ENCODE peak calls at places on chromosomes 5 and 9, in nine cellular contexts. One of them, this sample, is unnamed.

GRCh38 chr5:112906637-112907036 is 15.4 kb downstream of the REEP5 start:
- DNase-seq in CD8-positive, alpha-beta T cell: no peak
- DNase-seq in foreskin fibroblast: no peak
- DNase-seq in HT1080: no peak
- DNase-seq in NCI-H748 treated with DMSO at 0.1 percent for 48 hours: no peak
- DNase-seq in glomerular endothelial cell: no peak
- DNase-seq in T follicular helper cell: no peak
- DNase-seq in NCI-H1105 treated with DMSO at 0.1 percent for 48 hours: no peak
- DNase-seq in fibroblast of lung: no peak
- DNase-seq in this sample: no peak

GRCh38 chr9:112408819-112409218 is 28.9 kb downstream of the HSDL2 start:
- DNase-seq in T follicular helper cell: no peak
- DNase-seq in fibroblast of lung: no peak
- DNase-seq in glomerular endothelial cell: no peak
- DNase-seq in NCI-H748 treated with DMSO at 0.1 percent for 48 hours: no peak
- DNase-seq in HT1080: no peak
- DNase-seq in NCI-H1105 treated with DMSO at 0.1 percent for 48 hours: no peak
- DNase-seq in CD8-positive, alpha-beta T cell: no peak
- DNase-seq in foreskin fibroblast: no peak
- DNase-seq in this sample: no peak

GRCh38 chr5:72325566-72326297 is 5.6 kb downstream of the PTCD2 start:
- DNase-seq in fibroblast of lung: peak
- DNase-seq in HT1080: peak
- DNase-seq in foreskin fibroblast: peak
- DNase-seq in NCI-H1105 treated with DMSO at 0.1 percent for 48 hours: no peak
- DNase-seq in CD8-positive, alpha-beta T cell: no peak
- DNase-seq in glomerular endothelial cell: no peak
- DNase-seq in T follicular helper cell: no peak
- DNase-seq in NCI-H748 treated with DMSO at 0.1 percent for 48 hours: no peak
- DNase-seq in this sample: no peak

GRCh38 chr9:108565651-108566378 is 290.0 kb downstream of the ACTL7B start:
- DNase-seq in HT1080: peak
- DNase-seq in CD8-positive, alpha-beta T cell: no peak
- DNase-seq in foreskin fibroblast: peak
- DNase-seq in fibroblast of lung: peak
- DNase-seq in NCI-H1105 treated with DMSO at 0.1 percent for 48 hours: peak
- DNase-seq in T follicular helper cell: no peak
- DNase-seq in glomerular endothelial cell: peak
- DNase-seq in NCI-H748 treated with DMSO at 0.1 percent for 48 hours: peak
- DNase-seq in this sample: no peak

GRCh38 chr5:172051643-172052362 is 45.4 kb upstream of the FBXW11 start:
- DNase-seq in fibroblast of lung: no peak
- DNase-seq in NCI-H1105 treated with DMSO at 0.1 percent for 48 hours: no peak
- DNase-seq in glomerular endothelial cell: no peak
- DNase-seq in HT1080: no peak
- DNase-seq in CD8-positive, alpha-beta T cell: no peak
- DNase-seq in foreskin fibroblast: no peak
- DNase-seq in T follicular helper cell: no peak
- DNase-seq in NCI-H748 treated with DMSO at 0.1 percent for 48 hours: no peak
- DNase-seq in this sample: no peak

GRCh38 chr5:103428411-103428871 is 134.1 kb downstream of the NUDT12 start:
- DNase-seq in fibroblast of lung: peak
- DNase-seq in glomerular endothelial cell: no peak
- DNase-seq in CD8-positive, alpha-beta T cell: no peak
- DNase-seq in foreskin fibroblast: peak
- DNase-seq in NCI-H1105 treated with DMSO at 0.1 percent for 48 hours: peak
- DNase-seq in NCI-H748 treated with DMSO at 0.1 percent for 48 hours: peak
- DNase-seq in T follicular helper cell: no peak
- DNase-seq in HT1080: no peak
- DNase-seq in this sample: no peak

GRCh38 chr5:146103594-146103993 is 1.8 kb downstream of the PLAC8L1 start:
- DNase-seq in NCI-H748 treated with DMSO at 0.1 percent for 48 hours: no peak
- DNase-seq in HT1080: no peak
- DNase-seq in CD8-positive, alpha-beta T cell: no peak
- DNase-seq in fibroblast of lung: peak
- DNase-seq in NCI-H1105 treated with DMSO at 0.1 percent for 48 hours: no peak
- DNase-seq in foreskin fibroblast: peak
- DNase-seq in glomerular endothelial cell: no peak
- DNase-seq in T follicular helper cell: no peak
- DNase-seq in this sample: no peak

GRCh38 chr5:116378007-116378831 is 196.4 kb downstream of the SEMA6A start:
- DNase-seq in T follicular helper cell: no peak
- DNase-seq in glomerular endothelial cell: no peak
- DNase-seq in NCI-H748 treated with DMSO at 0.1 percent for 48 hours: peak
- DNase-seq in HT1080: no peak
- DNase-seq in fibroblast of lung: no peak
- DNase-seq in foreskin fibroblast: no peak
- DNase-seq in NCI-H1105 treated with DMSO at 0.1 percent for 48 hours: peak
- DNase-seq in CD8-positive, alpha-beta T cell: no peak
- DNase-seq in this sample: no peak

GRCh38 chr5:66828551-66829421 is 232.6 kb downstream of the MAST4 start:
- DNase-seq in fibroblast of lung: peak
- DNase-seq in NCI-H748 treated with DMSO at 0.1 percent for 48 hours: peak
- DNase-seq in glomerular endothelial cell: peak
- DNase-seq in HT1080: peak
- DNase-seq in CD8-positive, alpha-beta T cell: peak
- DNase-seq in T follicular helper cell: peak
- DNase-seq in NCI-H1105 treated with DMSO at 0.1 percent for 48 hours: peak
- DNase-seq in foreskin fibroblast: peak
- DNase-seq in this sample: no peak

GRCh38 chr9:98570663-98571440 is 137.9 kb downstream of the GABBR2 start:
- DNase-seq in NCI-H748 treated with DMSO at 0.1 percent for 48 hours: no peak
- DNase-seq in CD8-positive, alpha-beta T cell: no peak
- DNase-seq in T follicular helper cell: no peak
- DNase-seq in HT1080: no peak
- DNase-seq in foreskin fibroblast: no peak
- DNase-seq in glomerular endothelial cell: no peak
- DNase-seq in fibroblast of lung: no peak
- DNase-seq in NCI-H1105 treated with DMSO at 0.1 percent for 48 hours: no peak
- DNase-seq in this sample: no peak

GRCh38 chr5:141779642-141780041 is 97.6 kb upstream of the ARAP3 start:
- DNase-seq in NCI-H748 treated with DMSO at 0.1 percent for 48 hours: no peak
- DNase-seq in NCI-H1105 treated with DMSO at 0.1 percent for 48 hours: no peak
- DNase-seq in glomerular endothelial cell: no peak
- DNase-seq in T follicular helper cell: no peak
- DNase-seq in fibroblast of lung: peak
- DNase-seq in HT1080: peak
- DNase-seq in foreskin fibroblast: no peak
- DNase-seq in CD8-positive, alpha-beta T cell: no peak
- DNase-seq in this sample: no peak

GRCh38 chr9:19976226-19976625 is 187.4 kb upstream of the SLC24A2 start:
- DNase-seq in CD8-positive, alpha-beta T cell: no peak
- DNase-seq in NCI-H1105 treated with DMSO at 0.1 percent for 48 hours: no peak
- DNase-seq in glomerular endothelial cell: no peak
- DNase-seq in HT1080: peak
- DNase-seq in NCI-H748 treated with DMSO at 0.1 percent for 48 hours: no peak
- DNase-seq in fibroblast of lung: no peak
- DNase-seq in T follicular helper cell: no peak
- DNase-seq in foreskin fibroblast: no peak
- DNase-seq in this sample: no peak

GRCh38 chr9:123408313-123409266 is 52.6 kb downstream of the CRB2 start:
- DNase-seq in fibroblast of lung: no peak
- DNase-seq in T follicular helper cell: no peak
- DNase-seq in NCI-H1105 treated with DMSO at 0.1 percent for 48 hours: no peak
- DNase-seq in glomerular endothelial cell: no peak
- DNase-seq in NCI-H748 treated with DMSO at 0.1 percent for 48 hours: no peak
- DNase-seq in foreskin fibroblast: no peak
- DNase-seq in CD8-positive, alpha-beta T cell: no peak
- DNase-seq in HT1080: no peak
- DNase-seq in this sample: no peak

GRCh38 chr9:95087659-95088242 is 229.8 kb downstream of the FANCC start:
- DNase-seq in HT1080: no peak
- DNase-seq in fibroblast of lung: no peak
- DNase-seq in NCI-H748 treated with DMSO at 0.1 percent for 48 hours: no peak
- DNase-seq in CD8-positive, alpha-beta T cell: no peak
- DNase-seq in NCI-H1105 treated with DMSO at 0.1 percent for 48 hours: peak
- DNase-seq in T follicular helper cell: no peak
- DNase-seq in glomerular endothelial cell: no peak
- DNase-seq in foreskin fibroblast: no peak
- DNase-seq in this sample: peak

GRCh38 chr9:128231638-128232568 is 28.7 kb downstream of the DNM1 start:
- DNase-seq in foreskin fibroblast: no peak
- DNase-seq in glomerular endothelial cell: no peak
- DNase-seq in NCI-H748 treated with DMSO at 0.1 percent for 48 hours: no peak
- DNase-seq in HT1080: no peak
- DNase-seq in CD8-positive, alpha-beta T cell: no peak
- DNase-seq in NCI-H1105 treated with DMSO at 0.1 percent for 48 hours: no peak
- DNase-seq in T follicular helper cell: no peak
- DNase-seq in fibroblast of lung: no peak
- DNase-seq in this sample: peak

GRCh38 chr5:1322036-1322903 is 22.6 kb downstream of the CLPTM1L start:
- DNase-seq in NCI-H748 treated with DMSO at 0.1 percent for 48 hours: no peak
- DNase-seq in CD8-positive, alpha-beta T cell: no peak
- DNase-seq in foreskin fibroblast: no peak
- DNase-seq in T follicular helper cell: no peak
- DNase-seq in HT1080: no peak
- DNase-seq in glomerular endothelial cell: no peak
- DNase-seq in NCI-H1105 treated with DMSO at 0.1 percent for 48 hours: no peak
- DNase-seq in fibroblast of lung: no peak
- DNase-seq in this sample: peak

GRCh38 chr9:84705128-84705527 is 35.6 kb downstream of the NTRK2 start:
- DNase-seq in fibroblast of lung: no peak
- DNase-seq in foreskin fibroblast: no peak
- DNase-seq in glomerular endothelial cell: no peak
- DNase-seq in HT1080: no peak
- DNase-seq in NCI-H1105 treated with DMSO at 0.1 percent for 48 hours: no peak
- DNase-seq in NCI-H748 treated with DMSO at 0.1 percent for 48 hours: no peak
- DNase-seq in T follicular helper cell: no peak
- DNase-seq in CD8-positive, alpha-beta T cell: no peak
- DNase-seq in this sample: no peak

GRCh38 chr5:54944364-54944763 is 41.0 kb downstream of the ESM1 start:
- DNase-seq in fibroblast of lung: peak
- DNase-seq in HT1080: peak
- DNase-seq in T follicular helper cell: peak
- DNase-seq in foreskin fibroblast: peak
- DNase-seq in CD8-positive, alpha-beta T cell: peak
- DNase-seq in NCI-H748 treated with DMSO at 0.1 percent for 48 hours: no peak
- DNase-seq in glomerular endothelial cell: peak
- DNase-seq in NCI-H1105 treated with DMSO at 0.1 percent for 48 hours: no peak
- DNase-seq in this sample: no peak

GRCh38 chr9:99192786-99193465 is 28.8 kb downstream of the ALG2 start:
- DNase-seq in fibroblast of lung: peak
- DNase-seq in NCI-H748 treated with DMSO at 0.1 percent for 48 hours: no peak
- DNase-seq in HT1080: peak
- DNase-seq in T follicular helper cell: no peak
- DNase-seq in NCI-H1105 treated with DMSO at 0.1 percent for 48 hours: no peak
- DNase-seq in glomerular endothelial cell: no peak
- DNase-seq in foreskin fibroblast: peak
- DNase-seq in CD8-positive, alpha-beta T cell: no peak
- DNase-seq in this sample: no peak

GRCh38 chr5:7904170-7904569 is 35.2 kb downstream of the MTRR start:
- DNase-seq in fibroblast of lung: peak
- DNase-seq in NCI-H748 treated with DMSO at 0.1 percent for 48 hours: no peak
- DNase-seq in NCI-H1105 treated with DMSO at 0.1 percent for 48 hours: no peak
- DNase-seq in T follicular helper cell: no peak
- DNase-seq in HT1080: peak
- DNase-seq in glomerular endothelial cell: no peak
- DNase-seq in CD8-positive, alpha-beta T cell: no peak
- DNase-seq in foreskin fibroblast: peak
- DNase-seq in this sample: no peak

GRCh38 chr9:127723450-127723849 is 7.6 kb downstream of the TTC16 start:
- DNase-seq in T follicular helper cell: no peak
- DNase-seq in NCI-H1105 treated with DMSO at 0.1 percent for 48 hours: no peak
- DNase-seq in glomerular endothelial cell: no peak
- DNase-seq in NCI-H748 treated with DMSO at 0.1 percent for 48 hours: no peak
- DNase-seq in HT1080: peak
- DNase-seq in fibroblast of lung: peak
- DNase-seq in foreskin fibroblast: no peak
- DNase-seq in CD8-positive, alpha-beta T cell: no peak
- DNase-seq in this sample: no peak

GRCh38 chr5:107314330-107314729 is 356.4 kb downstream of the EFNA5 start:
- DNase-seq in fibroblast of lung: no peak
- DNase-seq in NCI-H1105 treated with DMSO at 0.1 percent for 48 hours: no peak
- DNase-seq in T follicular helper cell: no peak
- DNase-seq in HT1080: no peak
- DNase-seq in glomerular endothelial cell: no peak
- DNase-seq in foreskin fibroblast: no peak
- DNase-seq in CD8-positive, alpha-beta T cell: no peak
- DNase-seq in NCI-H748 treated with DMSO at 0.1 percent for 48 hours: no peak
- DNase-seq in this sample: no peak

GRCh38 chr9:135152608-135153337 is 65.3 kb downstream of the OLFM1 start:
- DNase-seq in glomerular endothelial cell: no peak
- DNase-seq in foreskin fibroblast: no peak
- DNase-seq in fibroblast of lung: no peak
- DNase-seq in HT1080: peak
- DNase-seq in CD8-positive, alpha-beta T cell: no peak
- DNase-seq in T follicular helper cell: no peak
- DNase-seq in NCI-H1105 treated with DMSO at 0.1 percent for 48 hours: no peak
- DNase-seq in NCI-H748 treated with DMSO at 0.1 percent for 48 hours: no peak
- DNase-seq in this sample: no peak

GRCh38 chr9:131423171-131423581 is 29.3 kb downstream of the PRRC2B start:
- DNase-seq in NCI-H1105 treated with DMSO at 0.1 percent for 48 hours: peak
- DNase-seq in CD8-positive, alpha-beta T cell: no peak
- DNase-seq in foreskin fibroblast: peak
- DNase-seq in glomerular endothelial cell: peak
- DNase-seq in HT1080: peak
- DNase-seq in NCI-H748 treated with DMSO at 0.1 percent for 48 hours: no peak
- DNase-seq in fibroblast of lung: peak
- DNase-seq in T follicular helper cell: no peak
- DNase-seq in this sample: no peak

GRCh38 chr9:116087246-116087645 is 66.3 kb upstream of the PAPPA start:
- DNase-seq in glomerular endothelial cell: no peak
- DNase-seq in T follicular helper cell: no peak
- DNase-seq in NCI-H1105 treated with DMSO at 0.1 percent for 48 hours: peak
- DNase-seq in NCI-H748 treated with DMSO at 0.1 percent for 48 hours: no peak
- DNase-seq in fibroblast of lung: peak
- DNase-seq in CD8-positive, alpha-beta T cell: no peak
- DNase-seq in foreskin fibroblast: peak
- DNase-seq in HT1080: no peak
- DNase-seq in this sample: peak

GRCh38 chr5:170345971-170346370 is 43.2 kb downstream of the KCNMB1 start:
- DNase-seq in CD8-positive, alpha-beta T cell: no peak
- DNase-seq in fibroblast of lung: no peak
- DNase-seq in T follicular helper cell: no peak
- DNase-seq in HT1080: no peak
- DNase-seq in glomerular endothelial cell: no peak
- DNase-seq in NCI-H748 treated with DMSO at 0.1 percent for 48 hours: no peak
- DNase-seq in foreskin fibroblast: no peak
- DNase-seq in NCI-H1105 treated with DMSO at 0.1 percent for 48 hours: no peak
- DNase-seq in this sample: no peak

GRCh38 chr5:27242258-27242626 is 203.9 kb upstream of the CDH9 start:
- DNase-seq in HT1080: no peak
- DNase-seq in NCI-H1105 treated with DMSO at 0.1 percent for 48 hours: no peak
- DNase-seq in glomerular endothelial cell: no peak
- DNase-seq in fibroblast of lung: no peak
- DNase-seq in CD8-positive, alpha-beta T cell: no peak
- DNase-seq in T follicular helper cell: no peak
- DNase-seq in foreskin fibroblast: no peak
- DNase-seq in NCI-H748 treated with DMSO at 0.1 percent for 48 hours: peak
- DNase-seq in this sample: no peak

GRCh38 chr5:87110721-87111120 is 157.0 kb upstream of the RASA1 start:
- DNase-seq in CD8-positive, alpha-beta T cell: no peak
- DNase-seq in glomerular endothelial cell: no peak
- DNase-seq in NCI-H1105 treated with DMSO at 0.1 percent for 48 hours: no peak
- DNase-seq in NCI-H748 treated with DMSO at 0.1 percent for 48 hours: no peak
- DNase-seq in fibroblast of lung: no peak
- DNase-seq in HT1080: no peak
- DNase-seq in foreskin fibroblast: no peak
- DNase-seq in T follicular helper cell: no peak
- DNase-seq in this sample: no peak

GRCh38 chr9:114588150-114588663 is 638 bp downstream of the ATP6V1G1 start:
- DNase-seq in CD8-positive, alpha-beta T cell: no peak
- DNase-seq in glomerular endothelial cell: no peak
- DNase-seq in foreskin fibroblast: peak
- DNase-seq in fibroblast of lung: peak
- DNase-seq in NCI-H1105 treated with DMSO at 0.1 percent for 48 hours: no peak
- DNase-seq in HT1080: no peak
- DNase-seq in T follicular helper cell: no peak
- DNase-seq in NCI-H748 treated with DMSO at 0.1 percent for 48 hours: no peak
- DNase-seq in this sample: no peak

GRCh38 chr9:132042324-132042723 is 37.3 kb downstream of the MED27 start:
- DNase-seq in HT1080: peak
- DNase-seq in CD8-positive, alpha-beta T cell: no peak
- DNase-seq in foreskin fibroblast: peak
- DNase-seq in NCI-H748 treated with DMSO at 0.1 percent for 48 hours: no peak
- DNase-seq in NCI-H1105 treated with DMSO at 0.1 percent for 48 hours: no peak
- DNase-seq in T follicular helper cell: no peak
- DNase-seq in glomerular endothelial cell: peak
- DNase-seq in fibroblast of lung: peak
- DNase-seq in this sample: no peak

This sample was measured in upper lobe of right lung.